ENCODE peak calls at places on chromosome 22, in five cellular contexts. W, Q, Z, L and G are unnamed samples.
A peak's percentile ranks its signal among the peaks of the same experiment; 100 is the strongest.

GRCh38 chr22:40247976-40248375 is 70.3 kb downstream of the TNRC6B start:
- DNase-seq in L (no peak), Z (no peak), W (no peak), Q (no peak), G (no peak)

GRCh38 chr22:28813772-28814518 is 13.6 kb upstream of the XBP1 start:
- DNase-seq in Q (no peak), W (no peak), Z (no peak), L (no peak), G (no peak)

GRCh38 chr22:32556150-32556549 is 81.5 kb downstream of the FBXO7 start:
- DNase-seq in Z (no peak), L (no peak), Q (no peak), W (no peak), G (no peak)

GRCh38 chr22:10727393-10727792 is 4800.6 kb upstream of the OR11H1 start:
- DNase-seq in L (no peak), W (no peak), Z (no peak), Q (no peak), G (no peak)

GRCh38 chr22:32203181-32204105 is 1.4 kb downstream of the RFPL2 start:
- DNase-seq in W (no peak), Z (no peak), L (no peak), Q (no peak), G (no peak)

GRCh38 chr22:24175160-24175808 is 6.0 kb upstream of the SUSD2 start:
- DNase-seq in Z (peak; percentile 73), W (peak; percentile 72), Q (peak; percentile 77), L (peak; percentile 85), G (peak; percentile 83)

GRCh38 chr22:42171946-42172345 is 41.3 kb upstream of the CYP2D6 start:
- DNase-seq in L (no peak), W (no peak), Q (peak; percentile 17), Z (no peak), G (no peak)

GRCh38 chr22:30314918-30315317 is 11.8 kb downstream of the TBC1D10A start:
- DNase-seq in Q (no peak), Z (peak; percentile 87), L (no peak), W (peak; percentile 67), G (peak; percentile 55)

GRCh38 chr22:37618674-37619073 is 10.0 kb downstream of the GGA1 start:
- DNase-seq in Q (no peak), Z (no peak), W (no peak), L (no peak), G (no peak)

GRCh38 chr22:35311551-35311999 is 11.9 kb downstream of the TOM1 start:
- DNase-seq in Z (no peak), W (no peak), Q (no peak), L (no peak), G (no peak)

GRCh38 chr22:29106839-29107238 is 34.0 kb downstream of the KREMEN1 start:
- DNase-seq in Q (no peak), W (no peak), Z (no peak), L (peak; percentile 25), G (no peak)

GRCh38 chr22:37345863-37346514 is 63.7 kb downstream of the CYTH4 start:
- DNase-seq in L (no peak), Q (no peak), Z (no peak), W (peak; percentile 97), G (no peak)

GRCh38 chr22:28349114-28349513 is 330.5 kb downstream of the TTC28 start:
- DNase-seq in W (no peak), Q (no peak), Z (no peak), L (no peak), G (no peak)

GRCh38 chr22:24707477-24707816 is 67.1 kb downstream of the PIWIL3 start:
- DNase-seq in Z (no peak), L (peak; percentile 40), W (no peak), Q (no peak), G (no peak)

GRCh38 chr22:50293441-50294318 is 13.8 kb downstream of the PLXNB2 start:
- DNase-seq in L (peak; percentile 94), Q (no peak), Z (peak; percentile 34), W (peak; percentile 60), G (no peak)

GRCh38 chr22:33461698-33462434 is 403.7 kb upstream of the SYN3 start:
- DNase-seq in L (no peak), Z (no peak), Q (no peak), W (no peak), G (no peak)

GRCh38 chr22:40408718-40409612 is 38.6 kb downstream of the SGSM3 start:
- DNase-seq in W (no peak), Z (no peak), L (no peak), Q (no peak), G (no peak)

GRCh38 chr22:32202539-32203180 is 2.2 kb downstream of the RFPL2 start:
- DNase-seq in Q (peak; percentile 29), Z (peak; percentile 35), L (peak; percentile 76), W (peak; percentile 22), G (no peak)

GRCh38 chr22:37427128-37427710 is at the start of gene ELFN2:
- DNase-seq in L (peak; percentile 61), W (peak; percentile 10), Z (no peak), Q (no peak), G (no peak)

GRCh38 chr22:35379146-35379993 is 1.5 kb upstream of the HMOX1 start:
- DNase-seq in L (no peak), W (no peak), Q (no peak), Z (no peak), G (no peak)

GRCh38 chr22:36243996-36244395 is 4.7 kb upstream of the APOL2 start:
- DNase-seq in W (no peak), Q (no peak), L (no peak), Z (no peak), G (no peak)

GRCh38 chr22:33519140-33519973 is 400.9 kb downstream of the LARGE1 start:
- DNase-seq in Z (peak; percentile 86), L (peak; percentile 78), Q (peak; percentile 45), W (peak; percentile 61), G (peak; percentile 66)

GRCh38 chr22:30495041-30495784 is 10.3 kb downstream of the SEC14L4 start:
- DNase-seq in W (no peak), L (no peak), Z (no peak), Q (no peak), G (no peak)

GRCh38 chr22:21837184-21837979 is 30.1 kb downstream of the MAPK1 start:
- DNase-seq in L (peak; percentile 51), Z (no peak), Q (no peak), W (peak; percentile 91), G (no peak)

GRCh38 chr22:23398701-23399366 is 181.3 kb downstream of the IGLL1 start:
- DNase-seq in L (no peak), W (no peak), Q (no peak), Z (no peak), G (no peak)

GRCh38 chr22:23402275-23403151 is 177.6 kb downstream of the IGLL1 start:
- DNase-seq in L (peak; percentile 93), W (peak; percentile 19), Q (peak; percentile 77), Z (peak; percentile 71), G (peak; percentile 89)

GRCh38 chr22:50444663-50445062 is 30.2 kb downstream of the SBF1 start:
- DNase-seq in Z (no peak), Q (no peak), W (peak; percentile 78), L (no peak), G (no peak)

GRCh38 chr22:24409707-24410106 is 17.7 kb upstream of the ADORA2A start:
- DNase-seq in W (no peak), L (no peak), Z (no peak), Q (no peak), G (no peak)

GRCh38 chr22:46681010-46681409 is 57.0 kb downstream of the CERK start:
- DNase-seq in L (no peak), W (no peak), Q (no peak), Z (peak; percentile 55), G (peak; percentile 76)
- TF ChIP-seq CTCF in L (no peak), W (peak; percentile 9), Q (no peak), Z (peak; percentile 67), G (peak; percentile 44)

GRCh38 chr22:19755145-19755710 is 5.3 kb upstream of the TBX1 start:
- DNase-seq in L (peak; percentile 63), Z (no peak), Q (no peak), W (no peak), G (no peak)

GRCh38 chr22:19755722-19756287 is 4.8 kb upstream of the TBX1 start:
- DNase-seq in Q (no peak), L (no peak), Z (no peak), W (no peak), G (peak; percentile 59)

GRCh38 chr22:19757985-19758895 is 2.3 kb upstream of the TBX1 start:
- DNase-seq in L (peak; percentile 57), Z (no peak), W (no peak), Q (no peak), G (peak; percentile 66)

GRCh38 chr22:19757140-19757984 is 3.2 kb upstream of the TBX1 start:
- DNase-seq in Q (no peak), Z (no peak), W (no peak), L (peak; percentile 27), G (peak; percentile 82)

DNA sequence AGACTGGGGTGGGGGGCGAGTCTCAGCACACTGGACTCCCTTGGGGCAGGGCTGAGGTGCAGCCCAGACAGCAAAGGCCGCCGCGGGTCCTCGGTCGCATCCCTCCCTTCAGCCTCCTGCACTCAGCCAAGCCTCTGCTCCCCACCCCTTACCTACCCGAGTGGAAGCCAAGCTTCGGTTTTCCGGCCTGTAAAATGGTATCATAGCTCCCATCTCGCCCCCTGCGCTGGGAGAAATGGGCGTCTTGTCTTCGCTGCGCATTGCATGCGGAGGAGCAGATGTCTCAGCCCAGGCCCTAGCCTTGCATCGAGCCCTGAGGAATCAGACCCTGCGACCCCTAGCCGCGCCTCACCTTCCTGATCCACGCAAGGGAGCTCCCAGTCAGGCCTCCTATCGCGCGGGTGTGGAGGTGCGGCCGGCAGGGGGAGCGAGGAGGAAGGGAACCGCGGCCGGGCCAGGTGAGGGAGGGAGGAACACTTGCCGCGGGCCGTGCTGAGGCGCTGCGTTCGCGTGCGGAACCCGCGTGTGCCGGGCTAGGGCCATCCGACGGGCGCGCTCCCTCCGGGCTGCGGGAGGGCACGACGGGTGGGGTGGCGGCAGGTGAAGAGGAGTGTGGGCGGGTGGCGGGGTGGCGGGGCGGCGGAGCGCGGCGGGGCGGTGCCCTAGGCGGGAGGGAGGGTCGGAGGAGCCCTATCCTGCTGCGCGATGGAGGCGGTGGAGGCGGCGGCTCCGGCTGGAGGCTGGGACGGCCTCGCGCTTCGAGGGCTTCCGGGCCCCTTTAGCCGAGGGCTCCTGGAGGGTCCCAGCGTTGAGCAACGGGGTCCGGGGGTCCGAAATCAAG is 4.1 kb upstream of the TBX1 start:
- DNase-seq in L (peak; percentile 74), W (no peak), Z (peak; percentile 62), Q (no peak), G (peak; percentile 90)
- TF ChIP-seq CTCF in L (peak; percentile 57), W (peak; percentile 37), Z (peak; percentile 59), Q (peak; percentile 64), G (peak; percentile 62)

DNA sequence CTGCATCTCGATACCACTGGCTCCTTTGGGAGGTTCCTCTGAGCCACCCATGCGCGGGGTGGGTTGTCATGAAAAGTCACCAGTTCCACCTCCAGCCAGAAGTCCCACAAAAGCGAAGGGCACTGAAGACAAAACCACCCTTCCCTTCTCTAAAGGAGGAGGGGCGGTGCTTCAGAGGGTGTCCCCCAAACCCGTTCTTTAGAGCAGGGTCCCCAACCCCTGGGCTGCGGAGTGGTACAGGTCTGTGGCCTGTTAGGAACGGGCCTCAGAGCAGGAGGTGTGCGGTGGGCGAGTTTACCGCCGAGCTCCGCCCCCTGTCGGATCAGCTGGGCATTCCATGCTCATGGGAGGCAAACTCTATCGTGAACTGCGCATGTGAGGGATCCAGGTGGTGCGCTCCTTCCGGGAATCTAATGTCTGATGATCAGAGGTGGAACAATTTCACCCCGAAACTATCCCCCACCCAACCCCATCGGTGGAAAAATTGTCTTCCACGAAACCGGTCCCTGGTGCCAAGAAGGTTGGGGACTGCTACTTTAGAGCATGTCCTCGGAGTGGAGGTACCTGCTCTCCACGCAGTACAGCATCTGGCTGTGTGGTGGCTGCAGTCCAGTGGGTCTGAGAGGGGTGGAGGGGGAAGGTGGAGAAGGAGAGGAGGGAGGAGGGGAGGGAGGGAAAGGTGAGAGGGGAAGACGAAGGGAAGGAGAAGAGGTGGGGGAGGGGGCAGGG is 72.9 kb upstream of the SEPTIN5 start:
- DNase-seq in Z (no peak), Q (peak; percentile 59), L (peak; percentile 81), W (no peak), G (no peak)
- TF ChIP-seq CTCF in Z (peak; percentile 24), Q (peak; percentile 73), L (peak; percentile 80), W (peak; percentile 45), G (peak; percentile 6)

GRCh38 chr22:49046546-49047305 is 780.9 kb downstream of the BRD1 start:
- DNase-seq in Q (peak; percentile 73), Z (no peak), L (peak; percentile 86), W (no peak), G (peak; percentile 60)
- TF ChIP-seq CTCF in Q (peak; percentile 71), Z (no peak), L (peak; percentile 76), W (no peak), G (no peak)